ENCODE peak calls at places on chromosomes 7 and 10, in six cellular contexts. E is small intestine, O is body of pancreas, U is left cardiac atrium, C is posterior cingulate gyrus, X is HTR-8/SVneo. I is an unnamed sample.
A peak's percentile ranks its signal among the peaks of the same experiment; 100 is the strongest.

GRCh38 chr10:108454793-108455192 is 1290.3 kb upstream of the SORCS1 start:
- DNase-seq in E (no peak), O (no peak), U (no peak), C (no peak), X (no peak), I (no peak)

GRCh38 chr7:44222776-44223261 is 22.0 kb downstream of the YKT6 start:
- DNase-seq in E (no peak), O (peak; percentile 8), U (peak; percentile 0), C (no peak), X (no peak), I (no peak)

GRCh38 chr10:70145666-70146488 is 623 bp downstream of the TYSND1 start:
- DNase-seq in E (peak; percentile 66), O (peak; percentile 61), U (peak; percentile 77), C (peak; percentile 41), X (peak; percentile 57), I (peak; percentile 74)

GRCh38 chr10:17961551-17962422 is 10.1 kb downstream of the SLC39A12 start:
- DNase-seq in E (no peak), O (no peak), U (no peak), C (no peak), X (peak; percentile 33), I (no peak)

GRCh38 chr10:114239117-114239993 is at the start of gene VWA2:
- DNase-seq in E (peak; percentile 59), O (peak; percentile 70), U (no peak), C (no peak), X (no peak), I (no peak)

GRCh38 chr10:25753776-25754175 is 180.3 kb upstream of the MYO3A start:
- DNase-seq in E (no peak), O (no peak), U (no peak), C (no peak), X (no peak), I (no peak)

GRCh38 chr10:49015700-49016099 is 76.1 kb upstream of the LRRC18 start:
- DNase-seq in E (no peak), O (no peak), U (no peak), C (no peak), X (no peak), I (no peak)

GRCh38 chr10:70358446-70358845 is 24.0 kb downstream of the LRRC20 start:
- DNase-seq in E (no peak), O (no peak), U (no peak), C (no peak), X (no peak), I (no peak)

GRCh38 chr10:50972591-50972990 is 87.2 kb upstream of the A1CF start:
- DNase-seq in E (peak; percentile 98), O (peak; percentile 65), U (no peak), C (no peak), X (no peak), I (no peak)

GRCh38 chr10:35735412-35735811 is 93.3 kb upstream of the FZD8 start:
- DNase-seq in E (no peak), O (no peak), U (no peak), C (no peak), X (no peak), I (no peak)

GRCh38 chr10:113099431-113100298 is 149.6 kb downstream of the TCF7L2 start:
- DNase-seq in E (no peak), O (peak; percentile 30), U (no peak), C (no peak), X (no peak), I (no peak)

GRCh38 chr7:104064969-104065387 is 75.5 kb upstream of the RELN start:
- DNase-seq in E (no peak), O (no peak), U (no peak), C (no peak), X (no peak), I (no peak)

GRCh38 chr10:104501864-104502579 is 139.1 kb upstream of the SORCS3 start:
- DNase-seq in E (no peak), O (no peak), U (no peak), C (no peak), X (no peak), I (no peak)

GRCh38 chr7:124397134-124397533 is 364.3 kb upstream of the TMEM229A start:
- DNase-seq in E (no peak), O (no peak), U (no peak), C (no peak), X (no peak), I (no peak)

GRCh38 chr7:101023839-101024238 is 4.0 kb downstream of the MUC17 start:
- DNase-seq in E (no peak), O (no peak), U (no peak), C (no peak), X (no peak), I (no peak)

I was measured in dermis microvascular lymphatic vessel endothelial cell.